ENCODE peak calls at places on chromosomes 3 and 15, in six cellular contexts. I, P, S, H, N and L are unnamed samples.

GRCh38 chr3:75906555-75907112 is 121.3 kb upstream of the ZNF717 start:
- DNase-seq in H (peak; percentile 5), N (peak; percentile 37), I (peak; percentile 11), S (no peak), P (no peak), L (peak; percentile 70)

GRCh38 chr15:62503451-62503850 is 338.4 kb upstream of the C2CD4B start:
- DNase-seq in I (peak; percentile 35), H (no peak), S (no peak), P (no peak), N (no peak), L (no peak)

GRCh38 chr3:71006810-71007785 is 576.4 kb downstream of the FOXP1 start:
- DNase-seq in I (no peak), H (no peak), S (no peak), P (no peak), N (no peak), L (no peak)

GRCh38 chr15:44735482-44736260 is 657 bp upstream of the TRIM69 start:
- DNase-seq in P (peak; percentile 35), H (no peak), I (no peak), S (peak; percentile 34), N (no peak), L (no peak)

GRCh38 chr3:16332904-16333426 is 68.0 kb downstream of the OXNAD1 start:
- DNase-seq in P (no peak), S (no peak), N (no peak), I (no peak), H (no peak), L (no peak)

GRCh38 chr3:195900426-195901355 is 7.7 kb downstream of the TNK2 start:
- DNase-seq in H (peak; percentile 98), I (peak; percentile 39), P (peak; percentile 49), N (peak; percentile 90), S (peak; percentile 57), L (peak; percentile 84)

GRCh38 chr3:123027292-123028232 is at the start of gene SEMA5B:
- DNase-seq in H (peak; percentile 86), S (peak; percentile 31), I (peak; percentile 33), N (peak; percentile 55), P (no peak), L (peak; percentile 70)

GRCh38 chr15:97567411-97567810 is 393.1 kb upstream of the ARRDC4 start:
- DNase-seq in P (no peak), S (no peak), I (no peak), N (no peak), H (no peak), L (no peak)

GRCh38 chr3:120894285-120894684 is 13.7 kb upstream of the STXBP5L start:
- DNase-seq in P (no peak), S (no peak), H (no peak), I (no peak), N (no peak), L (no peak)

GRCh38 chr15:92393287-92393993 is at the start of gene ST8SIA2:
- DNase-seq in H (no peak), N (no peak), P (no peak), I (no peak), S (peak; percentile 32), L (no peak)

GRCh38 chr15:33093234-33093633 is 101.3 kb downstream of the FMN1 start:
- DNase-seq in I (no peak), H (no peak), N (no peak), S (no peak), P (no peak), L (no peak)

GRCh38 chr15:70236306-70237103 is 138.8 kb upstream of the TLE3 start:
- DNase-seq in I (no peak), H (peak; percentile 85), S (no peak), N (no peak), P (no peak), L (no peak)

GRCh38 chr15:49898097-49898496 is 220.9 kb downstream of the ATP8B4 start:
- DNase-seq in P (no peak), H (no peak), S (no peak), N (no peak), I (no peak), L (no peak)

GRCh38 chr15:72375501-72375845 is 341 bp downstream of the HEXA start:
- DNase-seq in H (peak; percentile 42), N (peak; percentile 70), I (peak; percentile 56), S (peak; percentile 35), P (no peak), L (no peak)

GRCh38 chr15:64717735-64718495 is 57.5 kb downstream of the RBPMS2 start:
- DNase-seq in I (no peak), H (no peak), N (no peak), S (no peak), P (no peak), L (no peak)

GRCh38 chr3:129553171-129553570 is 10.2 kb downstream of the H1-8 start:
- DNase-seq in I (no peak), H (no peak), N (no peak), S (no peak), P (no peak), L (no peak)

GRCh38 chr15:82663186-82663600 is 16.0 kb upstream of the CPEB1 start:
- DNase-seq in S (no peak), P (no peak), H (peak; percentile 83), N (peak; percentile 56), I (peak; percentile 65), L (no peak)

GRCh38 chr3:101964861-101965260 is 115.5 kb downstream of the NFKBIZ start:
- DNase-seq in I (no peak), S (no peak), N (peak; percentile 55), H (peak; percentile 61), P (no peak), L (no peak)

GRCh38 chr3:128307029-128307633 is 153.8 kb downstream of the EEFSEC start:
- DNase-seq in N (no peak), H (no peak), I (no peak), P (no peak), S (no peak), L (no peak)

GRCh38 chr15:65980824-65981456 is 111.6 kb downstream of the RAB11A start:
- DNase-seq in H (peak; percentile 97), S (peak; percentile 36), N (peak; percentile 55), P (no peak), I (peak; percentile 70), L (peak; percentile 81)

GRCh38 chr15:65982941-65983340 is 113.7 kb downstream of the RAB11A start:
- DNase-seq in H (no peak), S (no peak), I (no peak), P (no peak), N (no peak), L (no peak)

GRCh38 chr15:65979837-65980236 is 110.5 kb downstream of the RAB11A start:
- DNase-seq in I (no peak), H (no peak), N (no peak), P (no peak), S (no peak), L (no peak)

GRCh38 chr15:65981837-65982696 is 112.8 kb downstream of the RAB11A start:
- DNase-seq in P (no peak), S (no peak), N (no peak), H (no peak), I (no peak), L (peak; percentile 72)

DNA sequence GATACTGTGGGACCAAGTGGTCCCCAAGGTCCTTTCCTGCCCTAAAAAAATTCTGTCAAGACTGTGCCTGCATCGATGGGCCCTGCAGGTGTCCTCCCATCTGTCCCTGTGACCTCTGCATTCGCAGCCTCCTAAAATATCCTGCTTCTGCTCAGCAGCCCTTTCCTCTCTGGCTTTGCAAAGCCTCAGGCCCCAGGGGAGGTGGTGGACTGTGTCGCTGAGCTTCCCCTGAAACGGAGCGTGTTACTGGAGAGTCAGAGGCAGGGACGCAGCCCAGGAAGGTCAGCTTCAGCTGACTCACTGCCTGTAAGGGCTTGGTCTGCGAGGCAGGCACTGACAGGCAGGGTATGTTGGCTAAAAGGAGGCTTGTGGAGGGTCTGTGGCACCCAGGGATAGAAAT is 110.0 kb downstream of the RAB11A start:
- DNase-seq in I (peak; percentile 69), P (no peak), S (no peak), H (no peak), N (no peak), L (no peak)
- H3K4me1 ChIP-seq in I (no peaks in the 10 kb centered on the region), P (no peaks in the 10 kb centered on the region), S (peaks cover 8% of the 10 kb centered on the region), H (no peaks in the 10 kb centered on the region), N (no peaks in the 10 kb centered on the region), L (peaks cover 4% of the 10 kb centered on the region)

DNA sequence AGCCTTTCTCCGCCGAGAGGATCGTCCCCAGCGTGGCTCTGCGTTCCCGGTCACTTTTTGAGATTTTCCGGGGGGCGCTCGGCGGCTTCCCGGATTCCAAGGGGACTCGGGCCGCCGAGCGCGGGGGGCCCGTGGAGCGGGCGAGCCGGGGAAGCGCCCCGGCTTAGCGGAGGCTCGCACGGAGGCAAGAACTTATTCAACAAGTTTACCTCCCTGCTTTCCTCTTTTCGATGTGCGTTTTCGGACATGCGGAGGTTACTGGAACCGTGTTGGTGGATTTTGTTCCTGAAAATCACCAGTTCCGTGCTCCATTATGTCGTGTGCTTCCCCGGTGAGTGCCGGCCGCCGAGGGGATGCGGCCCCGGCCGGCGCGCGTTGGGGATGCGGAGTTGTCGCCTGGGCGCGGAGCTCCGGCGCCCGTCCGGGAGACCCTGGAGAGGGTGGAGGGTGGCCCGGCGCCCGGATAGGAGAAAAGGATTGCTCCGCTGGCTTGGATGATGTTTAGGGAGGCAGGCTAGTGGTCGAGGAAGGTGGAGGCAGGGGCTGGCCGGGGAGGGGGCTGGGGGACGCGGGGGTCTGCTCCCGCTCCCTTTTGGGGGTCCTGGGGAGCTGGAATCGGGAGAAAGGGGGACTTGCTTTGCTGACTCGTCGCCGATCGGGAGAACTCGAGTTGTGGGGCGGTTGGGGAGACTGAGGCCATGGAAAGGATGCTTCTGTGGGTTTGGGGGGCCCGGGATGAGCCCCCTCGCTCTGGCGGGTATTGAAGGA is 855 bp downstream of the PTPRG start:
- DNase-seq in H (peak; percentile 65), N (peak; percentile 54), I (peak; percentile 31), P (no peak), S (peak; percentile 31), L (peak; percentile 63)
- H3K27ac ChIP-seq in H (peak overlapping the region; percentile 87), N (peak overlapping the region; percentile 89), I (peak overlapping the region; percentile 94), P (peak overlapping the region; percentile 90), S (peak overlapping the region; percentile 99), L (peak overlapping the region; percentile 91)

GRCh38 chr3:46059432-46059831 is 32.1 kb upstream of the XCR1 start:
- DNase-seq in P (no peak), H (no peak), I (no peak), S (no peak), N (no peak), L (no peak)

GRCh38 chr3:46056686-46057085 is 29.4 kb upstream of the XCR1 start:
- DNase-seq in N (no peak), I (no peak), S (no peak), P (no peak), H (no peak), L (no peak)

GRCh38 chr3:46058981-46059380 is 31.7 kb upstream of the XCR1 start:
- DNase-seq in N (no peak), I (no peak), H (no peak), S (no peak), P (no peak), L (no peak)

GRCh38 chr3:46061108-46061507 is 33.8 kb upstream of the XCR1 start:
- DNase-seq in I (no peak), N (no peak), P (no peak), S (no peak), H (no peak), L (no peak)

DNA sequence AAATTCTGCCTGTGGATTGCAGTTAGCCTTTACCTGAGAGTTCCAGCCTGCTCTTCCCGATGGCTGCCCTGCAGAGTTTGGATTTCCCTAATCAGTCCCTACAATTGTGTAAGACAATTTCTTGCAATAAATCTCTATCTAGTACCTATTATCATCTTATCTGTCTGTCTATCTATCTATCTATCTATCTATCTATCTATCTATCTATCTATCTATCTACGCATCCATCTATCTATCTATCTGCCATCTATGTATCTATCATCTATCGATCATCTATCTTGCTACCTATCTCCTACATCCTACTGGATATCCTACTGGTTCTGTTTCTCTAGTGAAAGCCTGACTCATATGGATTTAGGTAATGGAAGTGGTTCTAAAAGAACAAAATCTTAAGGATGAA is 30.4 kb upstream of the XCR1 start:
- DNase-seq in H (no peak), P (no peak), N (no peak), I (no peak), S (no peak), L (no peak)
- H3K27me3 ChIP-seq in H (peaks cover 54% of the 10 kb centered on the region), P (no peaks in the 10 kb centered on the region), N (no peaks in the 10 kb centered on the region), I (peaks cover 4% of the 10 kb centered on the region), S (peaks cover 4% of the 10 kb centered on the region), L (no peaks in the 10 kb centered on the region)

GRCh38 chr3:41213563-41213962 is 14.3 kb downstream of the CTNNB1 start:
- DNase-seq in I (no peak), S (no peak), N (no peak), H (no peak), P (no peak), L (no peak)
- H3K4me1 ChIP-seq in I (peaks cover 74% of the 10 kb centered on the region), S (peaks cover 91% of the 10 kb centered on the region), N (peaks cover 17% of the 10 kb centered on the region), H (peaks cover 17% of the 10 kb centered on the region), P (peaks cover 30% of the 10 kb centered on the region), L (peaks cover 70% of the 10 kb centered on the region)